ENCODE peak calls at places on chromosomes 1 and 21, in nine cellular contexts. X is HFFc6, S is KG1, Y is cardiac muscle cell, T is GM12892, K is NCI-H1694, U is psoas muscle, B is endothelial cell, F is neural crest cell. H is an unnamed sample.

GRCh38 chr21:41360072-41360821 is 1.6 kb upstream of the MX2 start:
- DNase-seq in X (no peak), S (no peak), Y (peak), T (no peak), K (no peak), U (peak), B (no peak), F (no peak), H (no peak)

GRCh38 chr1:4262665-4263064 is 362.6 kb upstream of the C1orf174 start:
- DNase-seq in X (no peak), S (no peak), Y (no peak), T (no peak), K (no peak), U (no peak), B (no peak), F (no peak), H (no peak)

GRCh38 chr1:23304140-23304620 is 39.9 kb downstream of the HNRNPR start:
- DNase-seq in X (no peak), S (no peak), Y (no peak), T (no peak), K (no peak), U (no peak), B (no peak), F (no peak), H (no peak)

GRCh38 chr1:225445644-225446297 is 17.9 kb upstream of the LBR start:
- DNase-seq in X (no peak), S (no peak), Y (peak), T (no peak), K (no peak), U (no peak), B (no peak), F (no peak), H (no peak)

GRCh38 chr1:167476061-167476460 is 42.3 kb downstream of the CD247 start:
- DNase-seq in X (no peak), S (no peak), Y (no peak), T (no peak), K (no peak), U (no peak), B (no peak), F (no peak), H (no peak)

GRCh38 chr21:42695324-42696025 is 42.1 kb downstream of the PDE9A start:
- DNase-seq in X (no peak), S (no peak), Y (peak), T (no peak), K (no peak), U (no peak), B (no peak), F (no peak), H (peak)

GRCh38 chr1:243268751-243269460 is 13.1 kb downstream of the SDCCAG8 start:
- DNase-seq in X (no peak), S (no peak), Y (peak), T (no peak), K (no peak), U (no peak), B (no peak), F (no peak), H (no peak)

GRCh38 chr1:14765773-14766172 is 167.3 kb downstream of the KAZN start:
- DNase-seq in X (no peak), S (no peak), Y (no peak), T (no peak), K (peak), U (no peak), B (no peak), F (no peak), H (no peak)

GRCh38 chr1:187527346-187527745 is 698.6 kb downstream of the PLA2G4A start:
- DNase-seq in X (no peak), S (no peak), Y (no peak), T (no peak), K (no peak), U (no peak), B (no peak), F (no peak), H (peak)

GRCh38 chr1:182173791-182174190 is 112.3 kb upstream of the ZNF648 start:
- DNase-seq in X (no peak), S (no peak), Y (no peak), T (no peak), K (no peak), U (peak), B (no peak), F (no peak), H (no peak)

GRCh38 chr1:46757256-46757955 is 38.5 kb upstream of the EFCAB14 start:
- DNase-seq in X (no peak), S (no peak), Y (peak), T (no peak), K (no peak), U (no peak), B (no peak), F (no peak), H (no peak)

GRCh38 chr1:205600085-205600484 is 31.7 kb downstream of the ELK4 start:
- DNase-seq in X (peak), S (no peak), Y (peak), T (no peak), K (peak), U (no peak), B (no peak), F (no peak), H (peak)

GRCh38 chr1:26724938-26725337 is 29.1 kb downstream of the ARID1A start:
- DNase-seq in X (no peak), S (no peak), Y (no peak), T (no peak), K (no peak), U (no peak), B (no peak), F (no peak), H (no peak)

GRCh38 chr1:117313555-117313954 is 53.7 kb upstream of the MAN1A2 start:
- DNase-seq in X (no peak), S (no peak), Y (no peak), T (no peak), K (no peak), U (no peak), B (no peak), F (no peak), H (no peak)

GRCh38 chr1:17306407-17306806 is 1.6 kb upstream of the PADI4 start:
- DNase-seq in X (no peak), S (no peak), Y (no peak), T (no peak), K (no peak), U (no peak), B (no peak), F (no peak), H (no peak)

GRCh38 chr1:9625761-9626160 is 25.8 kb upstream of the PIK3CD start:
- DNase-seq in X (no peak), S (no peak), Y (no peak), T (peak), K (no peak), U (no peak), B (no peak), F (no peak), H (peak)